ENCODE peak calls at places on chromosome 3, in six cellular contexts. V is foreskin fibroblast, E is activated T-helper 1 cell treated with Interleukin-2 at 50 U/mL for 16 hours, F is KBM-7, Y is astrocyte, M is Right ventricle myocardium superior. A is an unnamed sample.

GRCh38 chr3:54892168-54892567 is 35.7 kb downstream of the LRTM1 start:
- DNase-seq in V (no peak), E (no peak), F (no peak), Y (no peak), M (no peak), A (no peak)

GRCh38 chr3:183161552-183162345 is 785 bp downstream of the LAMP3 start:
- DNase-seq in V (no peak), E (no peak), F (peak; percentile 87), Y (no peak), M (no peak), A (no peak)

GRCh38 chr3:47163023-47163989 is 607 bp downstream of the SETD2 start:
- DNase-seq in V (no peak), E (peak; percentile 34), F (peak; percentile 59), Y (peak; percentile 24), M (peak; percentile 66), A (peak; percentile 9)

GRCh38 chr3:64675848-64676247 is 12.0 kb downstream of the ADAMTS9 start:
- DNase-seq in V (no peak), E (no peak), F (no peak), Y (no peak), M (no peak), A (no peak)

GRCh38 chr3:50978991-50979667 is 304.4 kb downstream of the DOCK3 start:
- DNase-seq in V (no peak), E (no peak), F (peak; percentile 22), Y (no peak), M (no peak), A (no peak)

GRCh38 chr3:141393151-141394076 is 25.1 kb downstream of the ZBTB38 start:
- DNase-seq in V (no peak), E (no peak), F (no peak), Y (no peak), M (no peak), A (no peak)

GRCh38 chr3:133367431-133367830 is 32.4 kb upstream of the BFSP2 start:
- DNase-seq in V (no peak), E (no peak), F (no peak), Y (no peak), M (no peak), A (no peak)

GRCh38 chr3:27544372-27544865 is 60.2 kb upstream of the SLC4A7 start:
- DNase-seq in V (peak; percentile 82), E (no peak), F (no peak), Y (peak; percentile 69), M (no peak), A (no peak)

GRCh38 chr3:172065534-172065933 is 26.2 kb downstream of the FNDC3B start:
- DNase-seq in V (peak; percentile 66), E (no peak), F (no peak), Y (peak; percentile 81), M (no peak), A (peak; percentile 45)

GRCh38 chr3:184455991-184456390 is 76.1 kb downstream of the CHRD start:
- DNase-seq in V (no peak), E (no peak), F (no peak), Y (no peak), M (no peak), A (no peak)

GRCh38 chr3:115325539-115325938 is 178.5 kb upstream of the ZBTB20 start:
- DNase-seq in V (peak; percentile 32), E (no peak), F (peak; percentile 29), Y (peak; percentile 38), M (no peak), A (peak; percentile 29)

GRCh38 chr3:45199837-45200648 is 26.0 kb downstream of the TMEM158 start:
- DNase-seq in V (peak; percentile 79), E (no peak), F (no peak), Y (peak; percentile 100), M (no peak), A (peak; percentile 87)

GRCh38 chr3:44468572-44469520 is 8.6 kb downstream of the ZNF445 start:
- DNase-seq in V (peak; percentile 16), E (no peak), F (no peak), Y (peak; percentile 55), M (no peak), A (peak; percentile 63)

GRCh38 chr3:21718161-21718765 is 32.7 kb downstream of the ZNF385D start:
- DNase-seq in V (peak; percentile 96), E (no peak), F (no peak), Y (peak; percentile 100), M (no peak), A (peak; percentile 98)

GRCh38 chr3:141367038-141367730 is 1.1 kb upstream of the ZBTB38 start:
- DNase-seq in V (peak; percentile 100), E (no peak), F (no peak), Y (peak; percentile 100), M (no peak), A (peak; percentile 100)

GRCh38 chr3:194995922-194996321 is 275.0 kb downstream of the XXYLT1 start:
- DNase-seq in V (no peak), E (no peak), F (no peak), Y (no peak), M (no peak), A (no peak)

GRCh38 chr3:125480656-125481374 is 39.2 kb downstream of the SNX4 start:
- DNase-seq in V (peak; percentile 64), E (no peak), F (no peak), Y (peak; percentile 76), M (no peak), A (peak; percentile 35)

GRCh38 chr3:37571269-37571668 is 290.4 kb upstream of the CTDSPL start:
- DNase-seq in V (no peak), E (no peak), F (no peak), Y (no peak), M (no peak), A (no peak)

GRCh38 chr3:67075295-67075694 is 77.2 kb downstream of the KBTBD8 start:
- DNase-seq in V (no peak), E (no peak), F (no peak), Y (no peak), M (no peak), A (no peak)